ENCODE peak calls at places on chromosome 17, in four cellular contexts. Q, O, T and H are unnamed samples.

GRCh38 chr17:15026088-15026487 is 239.0 kb downstream of the PMP22 start:
- DNase-seq in Q (no peak), O (no peak), T (no peak), H (no peak)

GRCh38 chr17:4208228-4208627 is 55.6 kb downstream of the ANKFY1 start:
- DNase-seq in Q (no peak), O (no peak), T (no peak), H (no peak)

GRCh38 chr17:6811520-6811919 is 20.0 kb downstream of the TEKT1 start:
- DNase-seq in Q (no peak), O (no peak), T (no peak), H (no peak)

GRCh38 chr17:13492351-13493122 is 109.2 kb downstream of the HS3ST3A1 start:
- DNase-seq in Q (no peak), O (no peak), T (no peak), H (no peak)

GRCh38 chr17:82201498-82201910 is 11.1 kb downstream of the CCDC57 start:
- DNase-seq in Q (peak; percentile 30), O (no peak), T (no peak), H (no peak)

GRCh38 chr17:42670199-42670924 is 6.4 kb downstream of the PLEKHH3 start:
- DNase-seq in Q (no peak), O (no peak), T (no peak), H (no peak)

GRCh38 chr17:12574525-12574924 is 91.2 kb upstream of the MYOCD start:
- DNase-seq in Q (no peak), O (no peak), T (no peak), H (no peak)

GRCh38 chr17:13925579-13925978 is 143.7 kb upstream of the COX10 start:
- DNase-seq in Q (no peak), O (no peak), T (no peak), H (no peak)

GRCh38 chr17:81470270-81470943 is 42.2 kb downstream of the ACTG1 start:
- DNase-seq in Q (no peak), O (no peak), T (no peak), H (no peak)

GRCh38 chr17:49525831-49526741 is 31.0 kb downstream of the NGFR start:
- DNase-seq in Q (no peak), O (no peak), T (no peak), H (no peak)

GRCh38 chr17:48819466-48819865 is 2.4 kb upstream of the TTLL6 start:
- DNase-seq in Q (no peak), O (no peak), T (no peak), H (no peak)

GRCh38 chr17:39738568-39738901 is 797 bp downstream of the GRB7 start:
- DNase-seq in Q (peak; percentile 70), O (no peak), T (no peak), H (no peak)

GRCh38 chr17:27783951-27784350 is 16.4 kb downstream of the NOS2 start:
- DNase-seq in Q (no peak), O (no peak), T (no peak), H (no peak)

GRCh38 chr17:1471931-1472727 is 16.1 kb upstream of the CRK start:
- DNase-seq in Q (no peak), O (no peak), T (no peak), H (no peak)

GRCh38 chr17:2707721-2708584 is 3.6 kb downstream of the CLUH start:
- DNase-seq in Q (peak; percentile 60), O (no peak), T (no peak), H (no peak)

GRCh38 chr17:63947711-63948330 is 15.7 kb upstream of the CD79B start:
- DNase-seq in Q (no peak), O (no peak), T (no peak), H (no peak)

GRCh38 chr17:79395046-79395445 is 215.8 kb downstream of the RBFOX3 start:
- DNase-seq in Q (no peak), O (no peak), T (no peak), H (no peak)

GRCh38 chr17:13413001-13413400 is 188.7 kb downstream of the HS3ST3A1 start:
- DNase-seq in Q (no peak), O (no peak), T (no peak), H (no peak)

GRCh38 chr17:50214986-50215730 is 13.7 kb upstream of the COL1A1 start:
- DNase-seq in Q (no peak), O (no peak), T (no peak), H (no peak)

GRCh38 chr17:77096570-77097214 is 44.1 kb upstream of the SEC14L1 start:
- DNase-seq in Q (peak; percentile 60), O (no peak), T (peak; percentile 36), H (no peak)

GRCh38 chr17:74840989-74841666 is 18.6 kb downstream of the GRIN2C start:
- DNase-seq in Q (no peak), O (no peak), T (peak; percentile 67), H (peak; percentile 45)

GRCh38 chr17:8673621-8674020 is 43.1 kb upstream of the MYH10 start:
- DNase-seq in Q (no peak), O (no peak), T (no peak), H (no peak)

GRCh38 chr17:44900894-44901293 is 1.6 kb upstream of the EFTUD2 start:
- DNase-seq in Q (no peak), O (no peak), T (no peak), H (no peak)

GRCh38 chr17:79950711-79951110 is 85.0 kb downstream of the TBC1D16 start:
- DNase-seq in Q (no peak), O (no peak), T (no peak), H (no peak)

GRCh38 chr17:31327534-31328526 is 6.4 kb upstream of the EVI2A start:
- DNase-seq in Q (no peak), O (no peak), T (no peak), H (no peak)

GRCh38 chr17:72702136-72702735 is 390.3 kb downstream of the SLC39A11 start:
- DNase-seq in Q (no peak), O (no peak), T (no peak), H (no peak)

GRCh38 chr17:74512624-74513084 is 18.6 kb downstream of the CD300LB start:
- DNase-seq in Q (peak; percentile 25), O (no peak), T (no peak), H (no peak)

GRCh38 chr17:18987862-18988545 is 16.6 kb downstream of the FAM83G start:
- DNase-seq in Q (peak; percentile 86), O (no peak), T (no peak), H (peak; percentile 56)

GRCh38 chr17:34241062-34241461 is 14.0 kb upstream of the CCL2 start:
- DNase-seq in Q (peak; percentile 29), O (no peak), T (no peak), H (no peak)

GRCh38 chr17:33227911-33228310 is 65.2 kb downstream of the ASIC2 start:
- DNase-seq in Q (no peak), O (no peak), T (no peak), H (no peak)

GRCh38 chr17:5695480-5695879 is 111.2 kb upstream of the NLRP1 start:
- DNase-seq in Q (no peak), O (no peak), T (no peak), H (no peak)

GRCh38 chr17:66655861-66656260 is 179.1 kb upstream of the CACNG5 start:
- DNase-seq in Q (no peak), O (no peak), T (no peak), H (no peak)

GRCh38 chr17:11952610-11953009 is 44.7 kb downstream of the ZNF18 start:
- DNase-seq in Q (no peak), O (no peak), T (no peak), H (no peak)

GRCh38 chr17:10638151-10638550 is 19.0 kb downstream of the MYH3 start:
- DNase-seq in Q (no peak), O (no peak), T (no peak), H (no peak)

GRCh38 chr17:29619251-29619650 is 3.5 kb downstream of the CORO6 start:
- DNase-seq in Q (no peak), O (no peak), T (no peak), H (no peak)